ENCODE peak calls at places on chromosomes 2 and 18, in six cellular contexts. N is AG10803; Z is NCI-H2081; S is SK-N-DZ; U is stimulated activated CD4-positive, alpha-beta T cell treated with anti-CD3 and anti-CD28 coated beads, Interleukin-1b, Interleukin-23, amount 100 ng/mL, for 24 hours; A is HEK293T. I is an unnamed sample.

GRCh38 chr18:12862467-12862866 is 21.6 kb downstream of the PTPN2 start:
- DNase-seq in N (no peak), Z (peak), S (no peak), U (no peak), A (no peak), I (peak)

GRCh38 chr2:74424139-74424992 is 2.8 kb downstream of the WDR54 start:
- DNase-seq in N (no peak), Z (no peak), S (no peak), U (no peak), A (no peak), I (no peak)

GRCh38 chr2:223563462-223563861 is 38.7 kb downstream of the SCG2 start:
- DNase-seq in N (peak), Z (peak), S (no peak), U (no peak), A (peak), I (no peak)

GRCh38 chr2:174004900-174005605 is 39.9 kb upstream of the SP3 start:
- DNase-seq in N (peak), Z (no peak), S (no peak), U (no peak), A (no peak), I (no peak)

GRCh38 chr2:205566556-205567061 is 115.7 kb upstream of the NRP2 start:
- DNase-seq in N (no peak), Z (no peak), S (no peak), U (no peak), A (no peak), I (no peak)

GRCh38 chr2:224016963-224017362 is 22.1 kb downstream of the SERPINE2 start:
- DNase-seq in N (no peak), Z (no peak), S (no peak), U (no peak), A (no peak), I (no peak)

GRCh38 chr2:66189598-66189997 is 245.3 kb upstream of the MEIS1 start:
- DNase-seq in N (peak), Z (no peak), S (no peak), U (no peak), A (no peak), I (no peak)

GRCh38 chr2:10533811-10534321 is 85.7 kb upstream of the ODC1 start:
- DNase-seq in N (peak), Z (no peak), S (no peak), U (no peak), A (no peak), I (no peak)

GRCh38 chr2:30108192-30108591 is 38.6 kb upstream of the YPEL5 start:
- DNase-seq in N (no peak), Z (no peak), S (no peak), U (no peak), A (no peak), I (no peak)

GRCh38 chr2:85547089-85547858 is 8.3 kb downstream of the MAT2A start:
- DNase-seq in N (no peak), Z (no peak), S (no peak), U (no peak), A (no peak), I (no peak)

GRCh38 chr2:113757059-113757657 is 716 bp upstream of the SLC35F5 start:
- DNase-seq in N (no peak), Z (peak), S (no peak), U (no peak), A (no peak), I (no peak)

GRCh38 chr18:50805732-50806131 is 14.1 kb downstream of the MRO start:
- DNase-seq in N (no peak), Z (no peak), S (no peak), U (no peak), A (no peak), I (no peak)

GRCh38 chr18:79484661-79485621 is 89.2 kb downstream of the NFATC1 start:
- DNase-seq in N (peak), Z (no peak), S (no peak), U (no peak), A (no peak), I (peak)

GRCh38 chr2:144508162-144508765 is 11.7 kb downstream of the ZEB2 start:
- DNase-seq in N (no peak), Z (peak), S (no peak), U (no peak), A (no peak), I (no peak)

GRCh38 chr18:57446322-57446721 is 11.1 kb downstream of the ONECUT2 start:
- DNase-seq in N (no peak), Z (peak), S (no peak), U (no peak), A (no peak), I (no peak)

GRCh38 chr18:50775726-50776125 is 44.1 kb downstream of the MRO start:
- DNase-seq in N (no peak), Z (no peak), S (no peak), U (no peak), A (no peak), I (no peak)

GRCh38 chr2:173760553-173760952 is 204.6 kb downstream of the SP3 start:
- DNase-seq in N (peak), Z (no peak), S (no peak), U (no peak), A (no peak), I (no peak)

GRCh38 chr2:64405476-64406406 is 48.2 kb upstream of the LGALSL start:
- DNase-seq in N (peak), Z (no peak), S (no peak), U (no peak), A (no peak), I (no peak)

GRCh38 chr2:119494163-119494790 is 30.0 kb downstream of the SCTR start:
- DNase-seq in N (no peak), Z (no peak), S (no peak), U (no peak), A (peak), I (no peak)

GRCh38 chr18:76507830-76508381 is 12.9 kb upstream of the ZNF516 start:
- DNase-seq in N (no peak), Z (no peak), S (no peak), U (no peak), A (no peak), I (no peak)